ENCODE peak calls at places on chromosomes 3 and 15, in four cellular contexts. U is HFF-Myc, L is cardiac fibroblast, F is heart right ventricle. M is an unnamed sample.

GRCh38 chr3:43340403-43340802 is 54.1 kb downstream of the SNRK start:
- DNase-seq in U (no peak), L (no peak), F (no peak), M (no peak)

GRCh38 chr3:143595456-143596077 is 252.7 kb downstream of the SLC9A9 start:
- DNase-seq in U (no peak), L (no peak), F (no peak), M (no peak)

GRCh38 chr15:58666957-58667356 is 82.5 kb downstream of the ADAM10 start:
- DNase-seq in U (no peak), L (peak), F (no peak), M (peak)

GRCh38 chr3:57729339-57730039 is 26.6 kb upstream of the SLMAP start:
- DNase-seq in U (no peak), L (no peak), F (no peak), M (no peak)

GRCh38 chr15:81163961-81164800 is 30.1 kb downstream of the CFAP161 start:
- DNase-seq in U (no peak), L (peak), F (no peak), M (peak)

GRCh38 chr3:37402351-37402750 is 228.0 kb upstream of the LRRFIP2 start:
- DNase-seq in U (no peak), L (peak), F (no peak), M (no peak)

GRCh38 chr3:41026394-41027177 is 172.7 kb upstream of the CTNNB1 start:
- DNase-seq in U (peak), L (peak), F (peak), M (peak)

GRCh38 chr3:101070260-101071121 is 77.3 kb upstream of the ABI3BP start:
- DNase-seq in U (no peak), L (peak), F (peak), M (peak)

GRCh38 chr15:63186065-63186464 is 3.3 kb upstream of the RAB8B start:
- DNase-seq in U (no peak), L (peak), F (no peak), M (peak)

GRCh38 chr3:6799264-6799915 is 61.5 kb upstream of the GRM7 start:
- DNase-seq in U (no peak), L (peak), F (peak), M (peak)

GRCh38 chr3:191919627-191920026 is 458.7 kb downstream of the PYDC2 start:
- DNase-seq in U (no peak), L (no peak), F (no peak), M (no peak)

GRCh38 chr15:68700395-68701123 is 120.1 kb downstream of the ANP32A start:
- DNase-seq in U (peak), L (peak), F (peak), M (no peak)

GRCh38 chr3:100754563-100755334 is 45.5 kb downstream of the TFG start:
- DNase-seq in U (no peak), L (peak), F (no peak), M (no peak)

GRCh38 chr15:64699767-64700388 is 75.5 kb downstream of the RBPMS2 start:
- DNase-seq in U (no peak), L (peak), F (peak), M (peak)

GRCh38 chr3:71673486-71673885 is 51.7 kb downstream of the EIF4E3 start:
- DNase-seq in U (no peak), L (no peak), F (no peak), M (peak)

GRCh38 chr3:179082416-179082815 is 10.8 kb upstream of the ZMAT3 start:
- DNase-seq in U (no peak), L (no peak), F (no peak), M (peak)

DNA sequence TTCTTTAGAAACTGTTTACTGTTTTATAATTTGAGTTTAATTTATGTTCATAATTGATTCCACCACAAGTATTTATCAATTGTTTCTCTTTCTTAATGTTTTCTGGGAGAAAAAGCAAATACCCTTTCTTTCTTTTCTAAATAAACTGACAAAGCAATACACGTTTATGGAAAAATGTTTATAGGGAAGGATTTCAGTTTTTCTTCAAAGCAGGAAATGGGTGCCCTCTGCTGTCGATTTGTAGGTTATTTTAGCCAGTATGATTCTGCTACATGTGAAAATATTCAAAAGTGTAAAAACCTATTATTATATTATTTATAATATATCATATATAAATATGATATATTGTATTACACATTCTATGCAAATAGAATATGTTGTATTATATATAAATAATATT is 921.0 kb upstream of the ROBO1 start:
- DNase-seq in U (no peak), L (peak), F (no peak), M (peak)
- TF ChIP-seq CTCF in U (no peak), L (peak), F (peak), M (peak)

DNA sequence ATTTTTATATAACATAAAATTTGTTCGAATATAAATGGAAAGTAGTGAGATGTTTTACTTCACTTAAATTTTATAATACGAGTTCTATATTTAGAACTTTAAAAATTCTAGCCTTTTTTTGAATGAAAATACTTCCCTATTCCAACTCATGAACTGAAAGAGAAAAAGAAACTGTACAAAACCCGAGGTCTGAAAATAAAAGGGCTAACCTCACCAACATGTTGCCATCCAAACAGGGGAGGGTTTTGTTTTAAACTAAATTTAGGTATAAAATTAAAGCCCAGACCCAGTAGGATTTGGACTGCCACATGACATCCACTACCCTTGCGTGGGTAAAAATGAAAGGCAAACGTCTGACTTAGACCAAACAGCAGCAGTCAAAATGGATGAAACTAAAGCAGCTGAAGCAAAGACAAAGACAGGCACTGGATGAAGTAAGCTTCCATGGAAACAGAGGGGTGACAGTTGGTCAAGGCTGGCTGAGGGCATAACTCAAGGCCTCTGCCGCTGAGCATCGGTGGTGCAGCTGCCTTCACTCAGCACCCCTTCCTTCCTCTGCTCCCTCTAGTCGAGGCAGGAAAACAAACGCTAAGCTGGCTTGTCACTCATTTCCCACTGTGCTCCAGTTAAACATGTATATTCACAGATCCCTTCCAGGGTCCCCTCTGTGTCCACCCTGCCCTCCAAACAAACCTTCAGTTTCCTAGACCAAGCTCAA is 58.1 kb downstream of the TM4SF4 start:
- DNase-seq in U (no peak), L (no peak), F (no peak), M (no peak)
- H3K4me3 ChIP-seq in U (no peak), L (no peak), F (no peak), M (no peak)

GRCh38 chr3:122199552-122199951 is 16.1 kb downstream of the CASR start:
- DNase-seq in U (no peak), L (no peak), F (no peak), M (no peak)
- TF ChIP-seq CTCF in U (no peak), L (no peak), F (no peak), M (no peak)

DNA sequence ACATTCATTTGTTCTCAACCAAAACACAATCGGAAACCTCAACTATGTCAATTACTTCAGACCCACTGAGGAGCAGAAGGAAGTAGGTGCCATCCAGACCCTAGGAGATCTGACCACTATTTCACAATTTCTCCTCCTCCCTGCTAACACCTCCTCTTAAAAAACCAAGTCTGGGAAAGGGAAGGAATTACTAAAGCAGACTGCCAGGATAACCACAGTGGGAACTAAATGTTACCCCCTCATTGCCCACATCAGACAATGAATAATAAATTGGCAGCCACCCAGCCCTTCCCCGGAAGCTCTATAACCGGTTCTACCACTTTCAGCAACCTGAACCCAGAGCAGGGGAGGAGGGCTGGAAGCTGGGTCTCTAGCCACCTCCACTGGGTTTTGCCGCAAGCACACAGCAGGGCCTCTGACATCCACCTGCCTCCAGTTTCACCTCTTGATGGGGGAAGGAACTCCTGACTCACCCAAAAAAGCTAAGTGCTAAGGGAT is 17.6 kb downstream of the C15orf62 start:
- DNase-seq in U (no peak), L (peak), F (no peak), M (peak)
- H3K4me3 ChIP-seq in U (no peak), L (no peak), F (no peak), M (no peak)

DNA sequence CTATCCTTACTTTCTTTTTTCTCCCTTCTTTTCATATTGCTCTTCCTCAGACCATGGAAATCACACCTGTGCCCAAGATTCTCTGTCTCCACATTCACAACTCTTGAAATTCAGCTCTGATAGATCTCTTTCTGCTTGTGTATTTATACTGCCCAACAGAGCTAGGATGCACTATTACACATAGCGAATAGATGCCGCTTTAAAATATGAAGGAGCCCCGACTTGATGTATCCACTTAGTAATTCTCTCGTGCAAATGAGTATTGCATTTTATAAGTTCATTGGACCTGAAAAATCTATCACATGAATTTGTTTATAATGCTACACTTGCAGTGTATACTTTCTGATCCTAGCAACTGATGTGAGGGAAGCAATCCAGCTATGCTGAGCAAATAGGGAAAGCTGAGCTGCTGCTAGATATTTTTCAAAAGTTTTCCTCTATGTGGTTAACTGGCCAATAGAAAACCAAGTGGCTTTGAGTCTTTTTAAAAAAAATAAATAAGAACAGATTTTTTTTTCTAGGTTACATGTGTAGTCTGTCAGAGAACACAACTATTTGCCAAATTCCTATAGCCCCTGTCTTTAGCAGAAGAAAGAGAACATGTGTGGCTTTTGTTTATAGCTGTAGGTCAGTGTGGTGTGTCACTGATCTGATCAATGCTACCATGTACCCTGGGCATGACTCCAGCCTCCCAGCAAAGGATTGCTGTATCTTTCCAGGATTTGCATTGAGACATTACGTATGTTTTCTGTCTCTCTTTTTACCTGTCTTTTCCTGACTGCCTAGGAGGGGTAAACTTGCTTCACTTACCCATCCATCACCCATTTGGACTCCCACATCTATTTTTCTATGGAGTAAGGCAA is 64.2 kb upstream of the LEKR1 start:
- DNase-seq in U (no peak), L (peak), F (no peak), M (no peak)
- TF ChIP-seq CTCF in U (no peak), L (no peak), F (no peak), M (no peak)

DNA sequence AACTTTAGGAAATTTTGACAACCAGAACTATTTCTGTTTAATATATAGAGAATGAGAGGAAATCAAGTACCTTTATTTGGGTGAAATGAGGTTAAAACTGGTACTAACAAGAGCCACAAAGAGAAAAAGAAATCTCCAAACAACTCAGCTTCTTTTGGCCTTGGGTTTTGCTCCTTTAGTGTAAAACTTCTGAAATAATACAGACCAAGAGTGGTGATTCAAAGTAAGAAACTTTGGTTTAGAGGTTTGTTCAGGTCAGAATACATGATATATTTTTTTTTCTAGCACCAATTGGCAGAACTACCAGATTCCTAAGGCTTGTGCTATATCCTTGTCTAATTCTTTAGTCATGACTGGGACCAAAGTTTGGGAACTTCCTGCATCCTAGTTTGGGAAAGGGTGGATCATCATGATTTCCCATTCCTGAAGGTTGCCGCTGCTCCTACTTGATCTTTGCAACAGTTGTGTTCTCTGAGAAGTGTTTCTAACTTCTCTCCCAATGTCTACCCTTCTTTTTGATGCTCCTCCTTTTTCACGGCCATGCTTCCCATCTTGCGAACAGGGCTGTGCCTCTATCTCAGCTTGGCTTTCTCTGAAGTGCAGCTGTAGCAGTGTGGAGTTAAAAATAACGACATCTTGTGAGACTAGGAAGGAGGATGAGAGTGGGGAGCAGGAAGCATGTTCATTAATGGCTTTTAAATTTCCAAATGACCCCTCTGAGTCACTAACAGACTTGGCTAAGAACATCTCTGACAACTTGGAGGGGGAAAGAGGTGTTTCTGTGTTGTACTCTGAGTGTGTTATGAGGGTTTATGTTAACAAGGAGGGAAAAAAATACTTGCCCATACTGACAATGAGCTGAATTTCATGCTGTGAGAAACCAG is 87.7 kb downstream of the KCNAB1 start:
- DNase-seq in U (no peak), L (peak), F (no peak), M (no peak)
- H3K4me3 ChIP-seq in U (no peak), L (no peak), F (no peak), M (no peak)

GRCh38 chr3:73391984-73392383 is 232.8 kb downstream of the PDZRN3 start:
- DNase-seq in U (no peak), L (no peak), F (no peak), M (no peak)
- TF ChIP-seq CTCF in U (no peak), L (no peak), F (no peak), M (no peak)

DNA sequence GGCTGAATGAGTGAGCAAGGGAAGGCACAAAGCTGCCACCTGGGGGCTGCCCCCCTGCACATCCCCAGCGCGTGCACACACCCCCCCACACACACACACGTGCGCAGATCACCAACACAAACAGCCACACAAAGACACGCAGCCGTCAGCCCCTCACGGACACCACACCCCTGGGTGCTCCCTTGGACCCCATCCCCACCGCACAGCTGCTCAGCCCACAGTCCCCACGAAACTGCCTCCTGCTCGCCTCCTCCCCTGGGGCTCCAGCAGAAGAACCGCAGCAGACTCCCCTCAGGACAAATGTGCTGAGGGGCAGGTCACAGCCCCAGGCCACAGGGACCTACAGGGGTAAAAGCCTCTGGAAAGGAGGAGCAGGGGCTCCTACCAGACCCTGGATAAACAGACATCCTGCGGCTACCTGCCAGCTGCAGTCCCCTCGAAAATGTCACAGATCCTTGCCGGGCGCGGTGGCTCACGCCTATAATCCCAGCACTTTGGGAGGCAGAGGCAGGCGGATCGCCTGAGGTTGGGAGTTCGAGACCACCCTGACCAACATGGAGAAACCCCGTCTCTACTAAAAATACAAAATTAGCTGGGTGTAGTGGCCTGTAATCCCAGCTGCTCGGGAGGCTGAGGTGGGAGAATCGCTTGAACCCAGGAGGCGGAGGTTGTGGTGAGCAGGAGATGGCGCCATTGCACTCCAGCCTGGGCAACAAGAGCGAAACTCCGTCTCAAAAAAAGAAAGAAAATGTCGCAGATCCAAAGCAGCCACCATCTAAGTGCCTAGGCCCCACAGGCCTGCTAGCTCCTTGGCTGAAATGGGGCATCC is 6.5 kb downstream of the TWF2 start:
- DNase-seq in U (no peak), L (no peak), F (no peak), M (no peak)
- H3K4me3 ChIP-seq in U (no peak), L (no peak), F (peak), M (no peak)

DNA sequence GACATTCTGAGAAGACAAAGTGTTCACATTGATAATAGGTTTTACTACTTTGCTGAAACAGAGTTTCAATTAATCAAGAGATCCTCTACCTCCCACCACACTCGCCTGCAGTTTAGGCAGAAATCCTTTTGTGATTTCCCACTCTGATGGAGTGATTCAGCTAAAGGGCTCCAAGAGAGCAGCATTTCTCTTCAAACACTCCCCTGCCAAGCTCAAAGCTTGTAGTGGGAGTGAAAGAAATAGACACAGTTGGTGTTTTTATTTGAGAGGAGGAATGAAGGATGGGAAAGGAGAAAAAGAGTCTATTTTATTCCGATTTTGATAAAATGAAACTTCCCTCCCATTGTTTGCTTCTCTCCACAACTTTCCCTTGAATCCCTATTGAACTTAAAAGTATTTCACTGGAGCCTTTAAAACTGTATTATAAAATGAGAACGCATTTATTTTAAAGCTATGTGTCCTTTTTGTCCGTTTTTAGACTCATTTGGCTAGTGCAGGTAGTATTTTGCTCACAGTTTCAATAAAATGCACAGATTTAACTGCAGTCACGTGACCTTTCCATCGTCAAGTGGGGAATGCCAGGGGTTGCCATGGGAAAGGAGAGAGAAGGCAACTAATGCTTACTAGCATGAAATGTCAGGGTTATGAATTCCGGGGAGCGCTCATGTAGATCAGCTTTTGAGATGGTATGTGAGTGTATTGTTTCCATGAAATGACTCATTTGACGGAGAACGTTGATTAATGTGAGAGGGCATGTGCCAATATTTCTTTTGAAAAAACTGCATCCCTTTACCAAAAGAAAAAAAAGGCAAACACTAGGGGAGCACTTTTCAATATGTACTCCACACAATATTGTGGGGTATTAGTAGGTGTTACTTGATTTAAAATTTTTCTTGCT is 7.7 kb upstream of the OSBPL11 start:
- DNase-seq in U (no peak), L (peak), F (no peak), M (peak)
- TF ChIP-seq CTCF in U (no peak), L (peak), F (no peak), M (no peak)

M was measured in epithelial cell of esophagus.